ENCODE peak calls at places on chromosomes 1 and 21, in five cellular contexts. E, A, I, N and Y are unnamed samples.
A peak's percentile ranks its signal among the peaks of the same experiment; 100 is the strongest.

GRCh38 chr1:164982545-164982944 is 374.0 kb downstream of the LMX1A start:
- DNase-seq in E (no peak), A (no peak), I (no peak), N (no peak), Y (no peak)

GRCh38 chr1:218882454-218882853 is 291.2 kb upstream of the LYPLAL1 start:
- DNase-seq in E (no peak), A (no peak), I (no peak), N (no peak), Y (no peak)

GRCh38 chr1:212618466-212619210 is 10.1 kb downstream of the ATF3 start:
- DNase-seq in E (no peak), A (no peak), I (no peak), N (no peak), Y (no peak)

GRCh38 chr1:29635073-29635335 is 398.7 kb downstream of the PTPRU start:
- DNase-seq in E (no peak), A (no peak), I (no peak), N (no peak), Y (no peak)

GRCh38 chr1:68938051-68938450 is 441.2 kb upstream of the DEPDC1 start:
- DNase-seq in E (no peak), A (no peak), I (no peak), N (no peak), Y (no peak)

GRCh38 chr1:94773296-94773809 is 46.8 kb upstream of the SLC44A3 start:
- DNase-seq in E (no peak), A (no peak), I (no peak), N (no peak), Y (no peak)

GRCh38 chr21:40254540-40255455 is 387.6 kb downstream of the PCP4 start:
- DNase-seq in E (no peak), A (no peak), I (no peak), N (peak; percentile 58), Y (peak; percentile 11)

GRCh38 chr1:48214820-48215219 is 7.7 kb upstream of the SLC5A9 start:
- DNase-seq in E (no peak), A (no peak), I (no peak), N (no peak), Y (no peak)

GRCh38 chr1:207858271-207858670 is 52.7 kb downstream of the CD34 start:
- DNase-seq in E (no peak), A (no peak), I (no peak), N (no peak), Y (no peak)

GRCh38 chr21:42785666-42786427 is 93.5 kb downstream of the WDR4 start:
- DNase-seq in E (no peak), A (no peak), I (no peak), N (no peak), Y (no peak)

GRCh38 chr1:10528066-10529014 is 53.6 kb downstream of the PEX14 start:
- DNase-seq in E (no peak), A (no peak), I (no peak), N (peak; percentile 96), Y (no peak)

GRCh38 chr1:43405219-43405875 is 15.6 kb downstream of the SZT2 start:
- DNase-seq in E (no peak), A (no peak), I (no peak), N (no peak), Y (no peak)

GRCh38 chr1:113389953-113390834 is at the start of gene MAGI3:
- DNase-seq in E (peak; percentile 97), A (peak; percentile 94), I (peak; percentile 85), N (peak; percentile 96), Y (peak; percentile 52)

GRCh38 chr21:25080706-25081495 is 526.4 kb downstream of the MRPL39 start:
- DNase-seq in E (no peak), A (no peak), I (no peak), N (peak; percentile 9), Y (no peak)

GRCh38 chr1:12400030-12400693 is 170.3 kb downstream of the VPS13D start:
- DNase-seq in E (no peak), A (no peak), I (no peak), N (no peak), Y (no peak)

GRCh38 chr1:111517464-111518225 is 14.2 kb upstream of the ADORA3 start:
- DNase-seq in E (no peak), A (peak; percentile 61), I (no peak), N (no peak), Y (no peak)

GRCh38 chr1:89060091-89060490 is 4.9 kb downstream of the GBP1 start:
- DNase-seq in E (no peak), A (no peak), I (no peak), N (no peak), Y (no peak)

GRCh38 chr1:17045140-17045539 is 8.7 kb downstream of the SDHB start:
- DNase-seq in E (no peak), A (no peak), I (no peak), N (no peak), Y (no peak)

GRCh38 chr1:21220815-21221214 is 44.1 kb upstream of the EIF4G3 start:
- DNase-seq in E (no peak), A (no peak), I (no peak), N (no peak), Y (no peak)

GRCh38 chr1:153293847-153294246 is 18.9 kb downstream of the PGLYRP3 start:
- DNase-seq in E (no peak), A (no peak), I (no peak), N (no peak), Y (no peak)

GRCh38 chr1:151157067-151157531 is 650 bp downstream of the TNFAIP8L2 start:
- DNase-seq in E (no peak), A (peak; percentile 61), I (peak; percentile 39), N (no peak), Y (no peak)

GRCh38 chr1:95195046-95195445 is 39.0 kb upstream of the RWDD3 start:
- DNase-seq in E (no peak), A (no peak), I (no peak), N (no peak), Y (no peak)

GRCh38 chr1:3662080-3662671 is 9.9 kb downstream of the TP73 start:
- DNase-seq in E (no peak), A (no peak), I (no peak), N (no peak), Y (no peak)

GRCh38 chr1:178122283-178122682 is 28.4 kb downstream of the RASAL2 start:
- DNase-seq in E (no peak), A (no peak), I (no peak), N (no peak), Y (no peak)

GRCh38 chr1:33331444-33332356 is 10.8 kb upstream of the A3GALT2 start:
- DNase-seq in E (no peak), A (no peak), I (no peak), N (no peak), Y (no peak)

GRCh38 chr21:29657228-29657989 is 282.4 kb downstream of the GRIK1 start:
- DNase-seq in E (no peak), A (no peak), I (no peak), N (no peak), Y (no peak)

GRCh38 chr1:39333296-39333695 is 128.8 kb downstream of the MACF1 start:
- DNase-seq in E (no peak), A (no peak), I (no peak), N (no peak), Y (no peak)

GRCh38 chr21:44734026-44734745 is 22.8 kb upstream of the TSPEAR start:
- DNase-seq in E (no peak), A (no peak), I (no peak), N (no peak), Y (no peak)

GRCh38 chr1:6141601-6142000 is 38.5 kb downstream of the CHD5 start:
- DNase-seq in E (no peak), A (peak; percentile 18), I (no peak), N (peak; percentile 27), Y (no peak)

GRCh38 chr1:219749370-219749769 is 136.5 kb upstream of the ZC3H11B start:
- DNase-seq in E (no peak), A (no peak), I (no peak), N (no peak), Y (no peak)

GRCh38 chr1:192445849-192446489 is 129.2 kb downstream of the RGS21 start:
- DNase-seq in E (peak; percentile 23), A (peak; percentile 70), I (peak; percentile 28), N (peak; percentile 57), Y (no peak)

GRCh38 chr1:44423706-44424546 is 18.9 kb downstream of the RNF220 start:
- DNase-seq in E (peak; percentile 63), A (no peak), I (no peak), N (no peak), Y (peak; percentile 17)

GRCh38 chr1:168653567-168653966 is 75.4 kb downstream of the DPT start:
- DNase-seq in E (peak; percentile 29), A (no peak), I (no peak), N (no peak), Y (no peak)

GRCh38 chr1:3504151-3504822 is 49.8 kb downstream of the ARHGEF16 start:
- DNase-seq in E (peak; percentile 98), A (no peak), I (no peak), N (peak; percentile 89), Y (peak; percentile 41)

GRCh38 chr1:58487002-58487401 is 59.5 kb downstream of the OMA1 start:
- DNase-seq in E (no peak), A (no peak), I (no peak), N (no peak), Y (no peak)

GRCh38 chr1:222314839-222315238 is 233.1 kb downstream of the HHIPL2 start:
- DNase-seq in E (no peak), A (no peak), I (no peak), N (no peak), Y (no peak)

GRCh38 chr1:231724876-231725647 is 98.5 kb downstream of the DISC1 start:
- DNase-seq in E (peak; percentile 38), A (no peak), I (no peak), N (peak; percentile 21), Y (no peak)